ENCODE peak calls at places on chromosomes 2 and 18, in five cellular contexts. I is left colon; U is AG04449; E is activated naive CD4-positive, alpha-beta T cell; A is AG10803. X is an unnamed sample.

GRCh38 chr2:206422493-206422892 is 20.8 kb upstream of the ADAM23 start:
- DNase-seq in A (no peak), I (no peak), U (no peak), E (no peak), X (no peak)

GRCh38 chr18:75226301-75226955 is 15.8 kb downstream of the TSHZ1 start:
- DNase-seq in I (no peak), U (no peak), E (no peak), A (no peak), X (no peak)

GRCh38 chr18:34039194-34039593 is 185.5 kb downstream of the NOL4 start:
- DNase-seq in I (no peak), A (no peak), U (no peak), E (no peak), X (no peak)

GRCh38 chr2:55585451-55586079 is 31.9 kb downstream of the PPP4R3B start:
- DNase-seq in A (peak), U (peak), E (no peak), I (no peak), X (no peak)

GRCh38 chr2:109720379-109721116 is 73.6 kb upstream of the RGPD5 start:
- DNase-seq in U (no peak), A (no peak), E (no peak), I (no peak), X (peak)

GRCh38 chr18:79506191-79507075 is 110.7 kb downstream of the NFATC1 start:
- DNase-seq in A (peak), E (no peak), I (no peak), U (no peak), X (peak)

GRCh38 chr2:237909801-237910475 is 50.5 kb downstream of the RAMP1 start:
- DNase-seq in I (no peak), A (no peak), U (no peak), E (no peak), X (no peak)

GRCh38 chr2:190875881-190876280 is 4.7 kb upstream of the GLS start:
- DNase-seq in E (no peak), U (no peak), I (no peak), A (no peak), X (no peak)

GRCh38 chr2:206084468-206084869 is 1.5 kb downstream of the INO80D start:
- DNase-seq in E (no peak), I (peak), U (no peak), A (peak), X (peak)

GRCh38 chr2:39127973-39128372 is 7.1 kb upstream of the SOS1 start:
- DNase-seq in U (no peak), A (peak), I (no peak), E (no peak), X (no peak)

GRCh38 chr18:12326711-12327460 is 18.8 kb downstream of the TUBB6 start:
- DNase-seq in I (no peak), E (no peak), U (no peak), A (no peak), X (no peak)

GRCh38 chr2:51994123-51994788 is 962.3 kb upstream of the NRXN1 start:
- DNase-seq in I (no peak), A (no peak), E (no peak), U (no peak), X (no peak)

GRCh38 chr2:241191101-241191500 is 2.6 kb downstream of the ANO7 start:
- DNase-seq in E (no peak), I (peak), U (no peak), A (no peak), X (no peak)